ENCODE peak calls at places on chromosomes 1 and 21, in nine cellular contexts. One of them, this sample, is unnamed.

GRCh38 chr1:205488074-205488723 is 16.3 kb upstream of the CDK18 start:
- DNase-seq in mammary epithelial cell: peak; percentile 55
- DNase-seq in hepatocyte: peak; percentile 86
- DNase-seq in fibroblast of lung: peak; percentile 49
- DNase-seq in neural progenitor cell: peak; percentile 89
- DNase-seq in MM.1S: peak; percentile 72
- DNase-seq in GM23338: peak; percentile 93
- DNase-seq in HCT116: peak; percentile 44
- DNase-seq in PC-3: peak; percentile 83
- DNase-seq in this sample: no peak

GRCh38 chr1:93816970-93817738 is 61.9 kb downstream of the DNTTIP2 start:
- DNase-seq in mammary epithelial cell: no peak
- DNase-seq in hepatocyte: peak; percentile 48
- DNase-seq in fibroblast of lung: peak; percentile 72
- DNase-seq in neural progenitor cell: no peak
- DNase-seq in MM.1S: no peak
- DNase-seq in GM23338: no peak
- DNase-seq in HCT116: no peak
- DNase-seq in PC-3: no peak
- DNase-seq in this sample: no peak

GRCh38 chr1:11790880-11791715 is 14.7 kb downstream of the MTHFR start:
- DNase-seq in mammary epithelial cell: peak; percentile 67
- DNase-seq in hepatocyte: peak; percentile 86
- DNase-seq in fibroblast of lung: peak; percentile 92
- DNase-seq in neural progenitor cell: peak; percentile 1
- DNase-seq in MM.1S: no peak
- DNase-seq in GM23338: no peak
- DNase-seq in HCT116: peak; percentile 72
- DNase-seq in PC-3: peak; percentile 91
- DNase-seq in this sample: no peak

GRCh38 chr1:14815175-14815882 is 216.8 kb downstream of the KAZN start:
- DNase-seq in mammary epithelial cell: no peak
- DNase-seq in hepatocyte: no peak
- DNase-seq in fibroblast of lung: peak; percentile 69
- DNase-seq in neural progenitor cell: no peak
- DNase-seq in MM.1S: no peak
- DNase-seq in GM23338: no peak
- DNase-seq in HCT116: no peak
- DNase-seq in PC-3: no peak
- DNase-seq in this sample: no peak

GRCh38 chr1:12276225-12276624 is 46.4 kb downstream of the VPS13D start:
- DNase-seq in mammary epithelial cell: peak; percentile 19
- DNase-seq in hepatocyte: peak; percentile 42
- DNase-seq in fibroblast of lung: peak; percentile 19
- DNase-seq in neural progenitor cell: peak; percentile 73
- DNase-seq in MM.1S: peak; percentile 28
- DNase-seq in GM23338: peak; percentile 82
- DNase-seq in HCT116: no peak
- DNase-seq in PC-3: peak; percentile 53
- DNase-seq in this sample: no peak

GRCh38 chr1:17566892-17567291 is 27.4 kb downstream of the ARHGEF10L start:
- DNase-seq in mammary epithelial cell: no peak
- DNase-seq in hepatocyte: no peak
- DNase-seq in fibroblast of lung: no peak
- DNase-seq in neural progenitor cell: no peak
- DNase-seq in MM.1S: no peak
- DNase-seq in GM23338: no peak
- DNase-seq in HCT116: no peak
- DNase-seq in PC-3: no peak
- DNase-seq in this sample: no peak

GRCh38 chr21:22342855-22343254 is 1344.6 kb downstream of the NCAM2 start:
- DNase-seq in mammary epithelial cell: no peak
- DNase-seq in hepatocyte: no peak
- DNase-seq in fibroblast of lung: no peak
- DNase-seq in neural progenitor cell: no peak
- DNase-seq in MM.1S: peak; percentile 28
- DNase-seq in GM23338: no peak
- DNase-seq in HCT116: no peak
- DNase-seq in PC-3: no peak
- DNase-seq in this sample: no peak

GRCh38 chr1:15062479-15063099 is 91.0 kb upstream of the TMEM51 start:
- DNase-seq in mammary epithelial cell: no peak
- DNase-seq in hepatocyte: peak; percentile 27
- DNase-seq in fibroblast of lung: no peak
- DNase-seq in neural progenitor cell: peak; percentile 39
- DNase-seq in MM.1S: peak; percentile 20
- DNase-seq in GM23338: peak; percentile 76
- DNase-seq in HCT116: no peak
- DNase-seq in PC-3: peak; percentile 66
- DNase-seq in this sample: no peak

GRCh38 chr1:64986903-64987871 is 20.8 kb upstream of the JAK1 start:
- DNase-seq in mammary epithelial cell: peak; percentile 23
- DNase-seq in hepatocyte: peak; percentile 43
- DNase-seq in fibroblast of lung: no peak
- DNase-seq in neural progenitor cell: no peak
- DNase-seq in MM.1S: peak; percentile 50
- DNase-seq in GM23338: no peak
- DNase-seq in HCT116: no peak
- DNase-seq in PC-3: no peak
- DNase-seq in this sample: no peak

GRCh38 chr1:71593523-71593922 is 512.7 kb upstream of the ZRANB2 start:
- DNase-seq in mammary epithelial cell: no peak
- DNase-seq in hepatocyte: no peak
- DNase-seq in fibroblast of lung: no peak
- DNase-seq in neural progenitor cell: peak; percentile 31
- DNase-seq in MM.1S: peak; percentile 30
- DNase-seq in GM23338: peak; percentile 46
- DNase-seq in HCT116: no peak
- DNase-seq in PC-3: peak; percentile 30
- DNase-seq in this sample: no peak

GRCh38 chr21:44619886-44620285 is 7.0 kb upstream of the KRTAP10-9 start:
- DNase-seq in mammary epithelial cell: no peak
- DNase-seq in hepatocyte: no peak
- DNase-seq in fibroblast of lung: no peak
- DNase-seq in neural progenitor cell: no peak
- DNase-seq in MM.1S: no peak
- DNase-seq in GM23338: no peak
- DNase-seq in HCT116: no peak
- DNase-seq in PC-3: no peak
- DNase-seq in this sample: no peak

GRCh38 chr1:30615076-30615795 is 108.1 kb downstream of the MATN1 start:
- DNase-seq in mammary epithelial cell: no peak
- DNase-seq in hepatocyte: no peak
- DNase-seq in fibroblast of lung: no peak
- DNase-seq in neural progenitor cell: no peak
- DNase-seq in MM.1S: no peak
- DNase-seq in GM23338: no peak
- DNase-seq in HCT116: no peak
- DNase-seq in PC-3: no peak
- DNase-seq in this sample: no peak

GRCh38 chr21:32411366-32412161 is 942 bp upstream of the EVA1C start:
- DNase-seq in mammary epithelial cell: peak; percentile 65
- DNase-seq in hepatocyte: peak; percentile 67
- DNase-seq in fibroblast of lung: peak; percentile 68
- DNase-seq in neural progenitor cell: peak; percentile 55
- DNase-seq in MM.1S: no peak
- DNase-seq in GM23338: peak; percentile 74
- DNase-seq in HCT116: no peak
- DNase-seq in PC-3: peak; percentile 66
- DNase-seq in this sample: no peak
- H3K27me3 ChIP-seq in mammary epithelial cell: no peaks in the 10 kb centered on the region
- H3K27me3 ChIP-seq in hepatocyte: peaks cover 64% of the 10 kb centered on the region
- H3K27me3 ChIP-seq in fibroblast of lung: no peaks in the 10 kb centered on the region
- H3K27me3 ChIP-seq in neural progenitor cell: peaks cover 80% of the 10 kb centered on the region
- H3K27me3 ChIP-seq in MM.1S: peaks cover 42% of the 10 kb centered on the region
- H3K27me3 ChIP-seq in GM23338: peaks cover 71% of the 10 kb centered on the region
- H3K27me3 ChIP-seq in HCT116: no peaks in the 10 kb centered on the region
- H3K27me3 ChIP-seq in PC-3: no peaks in the 10 kb centered on the region
- H3K27me3 ChIP-seq in this sample: no peaks in the 10 kb centered on the region

GRCh38 chr1:221888801-221889200 is 146.9 kb upstream of the DUSP10 start:
- DNase-seq in mammary epithelial cell: no peak
- DNase-seq in hepatocyte: no peak
- DNase-seq in fibroblast of lung: no peak
- DNase-seq in neural progenitor cell: no peak
- DNase-seq in MM.1S: no peak
- DNase-seq in GM23338: no peak
- DNase-seq in HCT116: no peak
- DNase-seq in PC-3: no peak
- DNase-seq in this sample: no peak

GRCh38 chr1:221887091-221887746 is 145.3 kb upstream of the DUSP10 start:
- DNase-seq in mammary epithelial cell: peak; percentile 100
- DNase-seq in hepatocyte: peak; percentile 77
- DNase-seq in fibroblast of lung: peak; percentile 90
- DNase-seq in neural progenitor cell: no peak
- DNase-seq in MM.1S: no peak
- DNase-seq in GM23338: no peak
- DNase-seq in HCT116: peak; percentile 46
- DNase-seq in PC-3: peak; percentile 100
- DNase-seq in this sample: peak; percentile 80

GRCh38 chr1:221886311-221887090 is 144.6 kb upstream of the DUSP10 start:
- DNase-seq in mammary epithelial cell: peak; percentile 88
- DNase-seq in hepatocyte: no peak
- DNase-seq in fibroblast of lung: peak; percentile 67
- DNase-seq in neural progenitor cell: no peak
- DNase-seq in MM.1S: no peak
- DNase-seq in GM23338: no peak
- DNase-seq in HCT116: no peak
- DNase-seq in PC-3: peak; percentile 89
- DNase-seq in this sample: no peak

GRCh38 chr1:221887758-221888157 is 145.9 kb upstream of the DUSP10 start:
- DNase-seq in mammary epithelial cell: no peak
- DNase-seq in hepatocyte: no peak
- DNase-seq in fibroblast of lung: no peak
- DNase-seq in neural progenitor cell: no peak
- DNase-seq in MM.1S: no peak
- DNase-seq in GM23338: no peak
- DNase-seq in HCT116: no peak
- DNase-seq in PC-3: no peak
- DNase-seq in this sample: no peak

DNA sequence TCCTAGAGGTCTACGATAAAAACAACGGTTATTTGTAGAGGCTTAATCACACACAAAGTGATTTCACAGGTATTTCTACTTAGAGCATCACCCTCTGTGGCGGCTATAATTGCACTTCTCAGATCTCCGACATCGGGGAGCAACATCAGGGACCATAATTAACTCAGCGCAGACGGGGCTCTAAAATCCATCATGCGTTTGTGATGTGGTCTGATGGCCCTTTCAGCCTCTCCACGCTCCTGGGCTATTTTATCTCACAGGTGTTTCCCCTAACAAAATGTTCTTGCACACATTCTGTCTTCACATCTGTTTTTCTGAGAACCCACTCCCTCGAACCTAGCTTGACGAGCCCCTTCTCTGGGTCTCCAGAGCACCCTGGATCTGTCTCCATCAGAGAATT is 146.3 kb upstream of the DUSP10 start:
- DNase-seq in mammary epithelial cell: no peak
- DNase-seq in hepatocyte: no peak
- DNase-seq in fibroblast of lung: no peak
- DNase-seq in neural progenitor cell: no peak
- DNase-seq in MM.1S: no peak
- DNase-seq in GM23338: no peak
- DNase-seq in HCT116: no peak
- DNase-seq in PC-3: no peak
- DNase-seq in this sample: no peak
- H3K4me1 ChIP-seq in mammary epithelial cell: peaks cover 52% of the 10 kb centered on the region
- H3K4me1 ChIP-seq in hepatocyte: no peaks in the 10 kb centered on the region
- H3K4me1 ChIP-seq in fibroblast of lung: peaks cover 14% of the 10 kb centered on the region
- H3K4me1 ChIP-seq in neural progenitor cell: no peaks in the 10 kb centered on the region
- H3K4me1 ChIP-seq in MM.1S: no peaks in the 10 kb centered on the region
- H3K4me1 ChIP-seq in GM23338: no peaks in the 10 kb centered on the region
- H3K4me1 ChIP-seq in HCT116: peaks cover 14% of the 10 kb centered on the region
- H3K4me1 ChIP-seq in PC-3: peaks cover 34% of the 10 kb centered on the region
- H3K4me1 ChIP-seq in this sample: peaks cover 30% of the 10 kb centered on the region

GRCh38 chr1:8472668-8473067 is 154.8 kb downstream of the SLC45A1 start:
- DNase-seq in mammary epithelial cell: no peak
- DNase-seq in hepatocyte: no peak
- DNase-seq in fibroblast of lung: no peak
- DNase-seq in neural progenitor cell: no peak
- DNase-seq in MM.1S: peak; percentile 75
- DNase-seq in GM23338: no peak
- DNase-seq in HCT116: no peak
- DNase-seq in PC-3: no peak
- DNase-seq in this sample: no peak

GRCh38 chr1:8473121-8473891 is 155.4 kb downstream of the SLC45A1 start:
- DNase-seq in mammary epithelial cell: no peak
- DNase-seq in hepatocyte: no peak
- DNase-seq in fibroblast of lung: no peak
- DNase-seq in neural progenitor cell: no peak
- DNase-seq in MM.1S: no peak
- DNase-seq in GM23338: no peak
- DNase-seq in HCT116: no peak
- DNase-seq in PC-3: no peak
- DNase-seq in this sample: no peak

GRCh38 chr1:8468751-8469150 is 150.8 kb downstream of the SLC45A1 start:
- DNase-seq in mammary epithelial cell: no peak
- DNase-seq in hepatocyte: no peak
- DNase-seq in fibroblast of lung: no peak
- DNase-seq in neural progenitor cell: no peak
- DNase-seq in MM.1S: no peak
- DNase-seq in GM23338: no peak
- DNase-seq in HCT116: no peak
- DNase-seq in PC-3: no peak
- DNase-seq in this sample: no peak

GRCh38 chr1:8473892-8474300 is 156.0 kb downstream of the SLC45A1 start:
- DNase-seq in mammary epithelial cell: no peak
- DNase-seq in hepatocyte: no peak
- DNase-seq in fibroblast of lung: no peak
- DNase-seq in neural progenitor cell: peak; percentile 18
- DNase-seq in MM.1S: no peak
- DNase-seq in GM23338: no peak
- DNase-seq in HCT116: no peak
- DNase-seq in PC-3: no peak
- DNase-seq in this sample: no peak

DNA sequence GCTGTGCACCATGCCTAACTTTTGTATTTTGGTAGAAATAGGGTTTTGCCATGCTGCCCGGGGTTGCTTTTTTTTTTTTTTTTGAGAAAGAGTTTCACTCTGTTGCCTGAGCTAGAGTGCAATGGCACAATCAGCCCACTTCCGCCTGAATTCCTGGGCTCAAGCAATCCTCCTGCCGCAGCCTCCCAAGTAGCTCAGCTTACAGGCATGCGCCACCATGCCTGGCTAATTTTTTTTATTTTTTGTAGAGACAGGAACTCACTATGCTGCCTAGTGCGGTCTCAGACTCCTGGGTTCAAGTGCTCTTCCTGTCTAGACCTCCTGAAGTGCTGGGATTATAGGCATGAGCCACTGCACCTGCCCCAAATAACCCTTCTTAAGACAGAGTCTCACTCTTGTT is 153.5 kb downstream of the SLC45A1 start:
- DNase-seq in mammary epithelial cell: no peak
- DNase-seq in hepatocyte: no peak
- DNase-seq in fibroblast of lung: no peak
- DNase-seq in neural progenitor cell: no peak
- DNase-seq in MM.1S: no peak
- DNase-seq in GM23338: no peak
- DNase-seq in HCT116: no peak
- DNase-seq in PC-3: no peak
- DNase-seq in this sample: no peak
- TF ChIP-seq EZH2 in mammary epithelial cell: no peak
- TF ChIP-seq EZH2 in hepatocyte: no peak
- TF ChIP-seq EZH2 in fibroblast of lung: no peak
- TF ChIP-seq EZH2 in neural progenitor cell: no peak
- TF ChIP-seq EZH2 in MM.1S: no peak
- TF ChIP-seq EZH2 in GM23338: no peak
- TF ChIP-seq EZH2 in HCT116: no peak
- TF ChIP-seq EZH2 in PC-3: no peak
- TF ChIP-seq EZH2 in this sample: no peak

GRCh38 chr1:13793088-13793730 is 93.2 kb downstream of the PRDM2 start:
- DNase-seq in mammary epithelial cell: no peak
- DNase-seq in hepatocyte: no peak
- DNase-seq in fibroblast of lung: no peak
- DNase-seq in neural progenitor cell: no peak
- DNase-seq in MM.1S: no peak
- DNase-seq in GM23338: no peak
- DNase-seq in HCT116: no peak
- DNase-seq in PC-3: no peak
- DNase-seq in this sample: no peak
- H3K27me3 ChIP-seq in mammary epithelial cell: no peaks in the 10 kb centered on the region
- H3K27me3 ChIP-seq in hepatocyte: no peaks in the 10 kb centered on the region
- H3K27me3 ChIP-seq in fibroblast of lung: no peaks in the 10 kb centered on the region
- H3K27me3 ChIP-seq in neural progenitor cell: no peaks in the 10 kb centered on the region
- H3K27me3 ChIP-seq in MM.1S: no peaks in the 10 kb centered on the region
- H3K27me3 ChIP-seq in GM23338: peaks cover 7% of the 10 kb centered on the region
- H3K27me3 ChIP-seq in HCT116: no peaks in the 10 kb centered on the region
- H3K27me3 ChIP-seq in PC-3: no peaks in the 10 kb centered on the region
- H3K27me3 ChIP-seq in this sample: no peaks in the 10 kb centered on the region

This sample was measured in keratinocyte.